ENCODE peak calls at places on chromosomes 7 and 10, in five cellular contexts. U is SK-N-MC, Q is substantia nigra, L is sigmoid colon, D is DMS153. G is an unnamed sample.

GRCh38 chr10:126243976-126244375 is 144.3 kb downstream of the ADAM12 start:
- DNase-seq in U (no peak), Q (no peak), L (no peak), D (no peak), G (no peak)

GRCh38 chr10:127920319-127921074 is 13.6 kb downstream of the PTPRE start:
- DNase-seq in U (no peak), Q (no peak), L (peak), D (no peak), G (no peak)

GRCh38 chr7:75913437-75913836 is 1.5 kb upstream of the POR start:
- DNase-seq in U (no peak), Q (no peak), L (no peak), D (no peak), G (no peak)

GRCh38 chr10:12179616-12180015 is 16.1 kb downstream of the NUDT5 start:
- DNase-seq in U (no peak), Q (no peak), L (no peak), D (no peak), G (no peak)

GRCh38 chr10:101285519-101286070 is 56.3 kb upstream of the LBX1 start:
- DNase-seq in U (no peak), Q (no peak), L (no peak), D (peak), G (no peak)

GRCh38 chr10:133185916-133186315 is 25.9 kb downstream of the KNDC1 start:
- DNase-seq in U (no peak), Q (no peak), L (no peak), D (no peak), G (no peak)

GRCh38 chr7:44735403-44736165 is 13.1 kb upstream of the ZMIZ2 start:
- DNase-seq in U (no peak), Q (no peak), L (no peak), D (no peak), G (no peak)

GRCh38 chr10:6229290-6229689 is 26.6 kb downstream of the PFKFB3 start:
- DNase-seq in U (no peak), Q (no peak), L (no peak), D (no peak), G (no peak)

GRCh38 chr7:43880596-43880995 is 11.3 kb upstream of the MRPS24 start:
- DNase-seq in U (no peak), Q (no peak), L (no peak), D (no peak), G (no peak)

GRCh38 chr7:47488969-47489342 is 93.0 kb downstream of the TNS3 start:
- DNase-seq in U (no peak), Q (no peak), L (no peak), D (no peak), G (no peak)

GRCh38 chr7:81608748-81609382 is 161.0 kb downstream of the HGF start:
- DNase-seq in U (no peak), Q (no peak), L (no peak), D (no peak), G (no peak)

GRCh38 chr10:80468002-80468401 is 13.9 kb downstream of the TSPAN14 start:
- DNase-seq in U (no peak), Q (peak), L (peak), D (peak), G (no peak)

GRCh38 chr7:34073676-34074075 is 168.3 kb downstream of the BMPER start:
- DNase-seq in U (no peak), Q (no peak), L (no peak), D (no peak), G (peak)

GRCh38 chr10:533611-534566 is 155.6 kb downstream of the DIP2C start:
- DNase-seq in U (no peak), Q (no peak), L (peak), D (no peak), G (no peak)

GRCh38 chr7:70571986-70572385 is 560.0 kb upstream of the GALNT17 start:
- DNase-seq in U (no peak), Q (no peak), L (no peak), D (no peak), G (no peak)

GRCh38 chr7:135147899-135148721 is at the start of gene TMEM140:
- DNase-seq in U (no peak), Q (no peak), L (no peak), D (no peak), G (no peak)

GRCh38 chr7:46059308-46060020 is 138.4 kb upstream of the IGFBP3 start:
- DNase-seq in U (no peak), Q (no peak), L (no peak), D (no peak), G (no peak)

GRCh38 chr10:79116801-79117723 is 48.3 kb downstream of the ZMIZ1 start:
- DNase-seq in U (no peak), Q (no peak), L (peak), D (no peak), G (peak)

GRCh38 chr10:22489467-22489866 is 144.2 kb downstream of the SPAG6 start:
- DNase-seq in U (no peak), Q (no peak), L (no peak), D (no peak), G (no peak)

GRCh38 chr7:82241371-82241770 is 202.2 kb downstream of the CACNA2D1 start:
- DNase-seq in U (no peak), Q (no peak), L (no peak), D (no peak), G (no peak)

GRCh38 chr7:117871778-117872538 is 1.3 kb downstream of the CTTNBP2 start:
- DNase-seq in U (no peak), Q (peak), L (peak), D (no peak), G (peak)

GRCh38 chr10:10911471-10911921 is 106.2 kb upstream of the CELF2 start:
- DNase-seq in U (no peak), Q (no peak), L (peak), D (no peak), G (no peak)

GRCh38 chr7:5630670-5631069 is 150.8 kb downstream of the RNF216 start:
- DNase-seq in U (no peak), Q (no peak), L (no peak), D (no peak), G (no peak)

GRCh38 chr10:95266674-95267095 is 24.1 kb downstream of the PDLIM1 start:
- DNase-seq in U (no peak), Q (no peak), L (no peak), D (peak), G (no peak)

GRCh38 chr7:37429435-37429791 is 19.3 kb downstream of the ELMO1 start:
- DNase-seq in U (no peak), Q (no peak), L (no peak), D (no peak), G (peak)

GRCh38 chr7:156722427-156722826 is 81.9 kb downstream of the RNF32 start:
- DNase-seq in U (no peak), Q (no peak), L (no peak), D (peak), G (no peak)

GRCh38 chr7:56474271-56474670 is 358.1 kb upstream of the NUPR2 start:
- DNase-seq in U (no peak), Q (no peak), L (no peak), D (no peak), G (no peak)

GRCh38 chr7:42254217-42254616 is 17.2 kb upstream of the GLI3 start:
- DNase-seq in U (no peak), Q (no peak), L (no peak), D (no peak), G (no peak)

GRCh38 chr10:30645340-30645827 is 15.8 kb upstream of the LYZL2 start:
- DNase-seq in U (no peak), Q (no peak), L (peak), D (no peak), G (no peak)

GRCh38 chr7:16774294-16774693 is 20.7 kb downstream of the TSPAN13 start:
- DNase-seq in U (no peak), Q (no peak), L (no peak), D (no peak), G (no peak)

GRCh38 chr7:88835147-88835728 is 39.7 kb upstream of the TEX47 start:
- DNase-seq in U (no peak), Q (no peak), L (no peak), D (no peak), G (peak)

G was measured in cerebellum.